ENCODE peak calls at places on chromosome 3, in ten cellular contexts. D is endodermal cell, Y is GM20000, T is B cell, Z is HFFc6, S is sigmoid colon, A is D721Med, W is lower lobe of right lung, F is heart left ventricle, E is BE2C. K is an unnamed sample.

GRCh38 chr3:136839556-136839931 is 20.6 kb downstream of the SLC35G2 start:
- DNase-seq in A (no peak), S (no peak), Z (no peak), Y (no peak), W (no peak), E (no peak), T (no peak), D (no peak), F (no peak), K (no peak)

GRCh38 chr3:187673012-187673411 is 2.8 kb upstream of the SST start:
- DNase-seq in F (no peak), W (no peak), Y (no peak), S (no peak), Z (peak), A (no peak), E (no peak), D (no peak), T (no peak), K (no peak)

GRCh38 chr3:567488-568173 is 371.1 kb downstream of the CHL1 start:
- DNase-seq in Z (no peak), F (no peak), T (no peak), D (no peak), Y (no peak), A (no peak), S (no peak), W (no peak), E (no peak), K (no peak)

GRCh38 chr3:32177702-32178198 is 60.7 kb upstream of the CMTM8 start:
- DNase-seq in A (no peak), Y (peak), Z (peak), S (no peak), W (no peak), F (peak), D (peak), T (no peak), E (peak), K (peak)

GRCh38 chr3:182530316-182530715 is 263.0 kb upstream of the ATP11B start:
- DNase-seq in W (no peak), Y (no peak), Z (no peak), T (no peak), D (no peak), F (no peak), S (no peak), E (no peak), A (no peak), K (no peak)

GRCh38 chr3:5358911-5359310 is 171.4 kb downstream of the EDEM1 start:
- DNase-seq in Z (no peak), D (no peak), Y (no peak), S (no peak), T (no peak), W (no peak), E (no peak), F (no peak), A (no peak), K (no peak)

GRCh38 chr3:78728406-78729145 is 1039.2 kb downstream of the ROBO1 start:
- DNase-seq in D (peak), Y (no peak), T (no peak), S (peak), W (peak), F (peak), Z (no peak), A (no peak), E (peak), K (no peak)

GRCh38 chr3:100710355-100711198 is 1.3 kb downstream of the TFG start:
- DNase-seq in F (no peak), D (peak), Z (peak), E (peak), Y (peak), A (no peak), T (no peak), W (no peak), S (no peak), K (peak)

GRCh38 chr3:11648735-11649134 is 5.0 kb upstream of the VGLL4 start:
- DNase-seq in S (no peak), E (no peak), W (no peak), F (no peak), D (no peak), T (no peak), Z (no peak), Y (no peak), A (no peak), K (no peak)

GRCh38 chr3:131491775-131492174 is 11.0 kb downstream of the MRPL3 start:
- DNase-seq in E (no peak), D (no peak), Z (no peak), W (no peak), F (no peak), S (no peak), A (no peak), T (no peak), Y (no peak), K (no peak)

GRCh38 chr3:138230525-138230924 is 43.4 kb downstream of the ARMC8 start:
- DNase-seq in F (no peak), D (no peak), E (no peak), S (no peak), Z (peak), W (no peak), A (no peak), Y (no peak), T (no peak), K (no peak)

GRCh38 chr3:37456270-37456708 is 281.9 kb upstream of the LRRFIP2 start:
- DNase-seq in Y (no peak), F (peak), W (peak), E (peak), S (peak), Z (no peak), T (no peak), A (no peak), D (peak), K (no peak)

GRCh38 chr3:172859035-172859434 is 108.5 kb downstream of the ECT2 start:
- DNase-seq in F (no peak), W (no peak), A (no peak), Z (no peak), T (no peak), E (no peak), D (no peak), Y (no peak), S (no peak), K (no peak)

GRCh38 chr3:171994646-171995441 is 44.5 kb upstream of the FNDC3B start:
- DNase-seq in Z (peak), S (no peak), A (no peak), E (no peak), W (no peak), F (no peak), D (no peak), Y (no peak), T (no peak), K (no peak)

GRCh38 chr3:165195226-165195625 is 958 bp downstream of the SLITRK3 start:
- DNase-seq in T (no peak), Z (no peak), W (no peak), D (peak), Y (no peak), S (no peak), E (no peak), F (no peak), A (no peak), K (peak)

GRCh38 chr3:139197251-139197650 is 146.6 kb upstream of the MRPS22 start:
- DNase-seq in Z (no peak), D (no peak), S (no peak), T (no peak), W (no peak), Y (no peak), A (no peak), F (no peak), E (no peak), K (no peak)

GRCh38 chr3:128466840-128467541 is at the start of gene DNAJB8:
- DNase-seq in S (no peak), F (no peak), E (no peak), T (no peak), Z (no peak), W (no peak), A (no peak), D (no peak), Y (no peak), K (no peak)

GRCh38 chr3:152508705-152509104 is 240.0 kb downstream of the MBNL1 start:
- DNase-seq in Z (no peak), T (no peak), A (no peak), Y (no peak), F (no peak), D (no peak), E (no peak), S (no peak), W (no peak), K (no peak)

GRCh38 chr3:193240436-193240849 is 579 bp upstream of the PLAAT1 start:
- DNase-seq in F (peak), Z (no peak), A (no peak), D (peak), Y (no peak), E (peak), T (no peak), W (no peak), S (no peak), K (peak)

GRCh38 chr3:149968216-149968615 is 2.5 kb downstream of the PFN2 start:
- DNase-seq in Z (no peak), A (no peak), T (no peak), D (no peak), S (no peak), W (no peak), F (no peak), Y (no peak), E (peak), K (no peak)

GRCh38 chr3:104873331-104873730 is 493.4 kb upstream of the ALCAM start:
- DNase-seq in Y (no peak), E (peak), S (no peak), A (no peak), Z (peak), F (no peak), D (no peak), W (no peak), T (no peak), K (no peak)

GRCh38 chr3:187736418-187736871 is 8.8 kb downstream of the BCL6 start:
- DNase-seq in S (no peak), Y (no peak), Z (no peak), F (peak), D (peak), T (no peak), W (peak), A (no peak), E (no peak), K (no peak)

GRCh38 chr3:86923071-86923476 is 67.9 kb downstream of the VGLL3 start:
- DNase-seq in A (no peak), W (no peak), T (no peak), F (no peak), Z (peak), Y (no peak), E (no peak), D (no peak), S (no peak), K (no peak)

GRCh38 chr3:172140499-172141391 is 101.4 kb downstream of the FNDC3B start:
- DNase-seq in Z (peak), A (no peak), D (no peak), F (no peak), T (no peak), E (no peak), S (peak), Y (no peak), W (no peak), K (no peak)

GRCh38 chr3:158731938-158732855 is at the start of gene RARRES1:
- DNase-seq in F (peak), Y (peak), D (peak), E (peak), S (peak), T (no peak), W (peak), A (no peak), Z (peak), K (peak)

DNA sequence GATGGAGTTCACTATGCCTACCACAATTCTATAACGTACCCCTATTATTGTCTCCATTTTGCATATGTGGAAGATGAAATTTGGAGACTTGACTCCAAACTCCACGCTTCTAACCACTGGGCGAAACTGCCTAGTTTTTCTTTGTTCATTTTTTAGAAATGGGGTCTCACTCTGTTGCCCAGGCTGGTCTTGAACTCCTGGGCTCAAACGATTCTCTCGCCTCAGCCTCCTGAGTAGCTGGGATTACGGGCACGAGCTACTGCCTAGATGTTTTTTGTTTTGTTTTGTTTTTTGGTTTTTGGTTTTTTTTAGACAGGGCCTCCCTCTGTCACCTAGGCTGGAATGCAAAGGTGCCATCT is 584 bp upstream of the RPL32 start:
- DNase-seq in W (no peak), D (no peak), F (no peak), T (no peak), S (no peak), Y (no peak), Z (no peak), A (no peak), E (no peak), K (no peak)
- TF ChIP-seq CTCF in W (no peak), D (peak), F (no peak), T (peak), S (no peak), Y (no peak), Z (peak), A (no peak), E (no peak), K (no peak)

GRCh38 chr3:8223766-8224165 is 277.9 kb upstream of the LMCD1 start:
- DNase-seq in A (no peak), F (peak), T (no peak), E (peak), Y (no peak), D (no peak), W (no peak), S (no peak), Z (no peak), K (no peak)
- TF ChIP-seq CTCF in A (no peak), F (no peak), T (no peak), E (peak), Y (no peak), D (no peak), W (no peak), S (no peak), Z (no peak), K (no peak)

GRCh38 chr3:123883656-123884257 is 375 bp downstream of the MYLK start:
- DNase-seq in W (peak), Y (no peak), A (no peak), D (peak), E (no peak), F (no peak), T (no peak), S (no peak), Z (no peak), K (peak)

GRCh38 chr3:123881771-123882170 is 2.4 kb downstream of the MYLK start:
- DNase-seq in E (no peak), Z (no peak), S (no peak), W (no peak), F (no peak), Y (peak), D (peak), T (no peak), A (no peak), K (no peak)

GRCh38 chr3:123883111-123883510 is 1.0 kb downstream of the MYLK start:
- DNase-seq in E (no peak), F (no peak), A (no peak), Y (no peak), Z (no peak), W (no peak), T (no peak), D (no peak), S (no peak), K (no peak)

GRCh38 chr3:123878807-123879206 is 5.3 kb downstream of the MYLK start:
- DNase-seq in E (no peak), S (no peak), Y (no peak), A (no peak), Z (no peak), W (no peak), F (no peak), T (no peak), D (no peak), K (no peak)

DNA sequence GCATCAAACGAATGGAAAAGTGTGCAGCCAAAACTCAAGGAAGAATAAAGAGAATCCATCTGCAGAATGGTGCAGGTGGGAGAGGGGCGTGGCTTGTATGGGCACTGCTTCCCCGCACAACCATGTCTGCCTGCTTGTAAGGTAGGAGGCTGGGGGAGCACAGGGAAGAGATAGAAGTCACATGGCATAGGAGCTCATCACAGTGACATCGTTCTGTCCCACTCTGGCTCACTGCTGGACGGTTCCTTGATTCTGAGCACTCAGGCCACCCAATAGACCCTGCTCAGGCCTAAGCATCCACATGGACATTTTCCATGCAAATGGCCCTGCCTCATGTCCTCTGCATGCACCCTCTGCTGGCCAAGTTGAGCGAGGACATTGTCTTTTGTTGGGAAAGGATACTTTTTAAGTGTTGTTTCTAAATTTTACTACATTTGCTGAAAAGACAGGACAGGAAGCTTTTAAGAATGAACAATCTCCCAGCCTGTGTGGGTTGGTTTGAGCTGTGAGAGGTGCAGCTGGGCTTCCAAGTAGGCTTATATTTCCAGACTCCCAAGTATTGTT is 3.1 kb downstream of the MYLK start:
- DNase-seq in D (peak), T (no peak), A (no peak), E (peak), Y (no peak), F (no peak), Z (peak), S (no peak), W (no peak), K (peak)
- TF ChIP-seq CTCF in D (peak), T (no peak), A (peak), E (peak), Y (peak), F (no peak), Z (peak), S (no peak), W (peak), K (peak)

GRCh38 chr3:44252332-44252731 is 10.6 kb downstream of the TOPAZ1 start:
- DNase-seq in S (no peak), E (no peak), F (no peak), W (no peak), Z (no peak), A (no peak), D (no peak), Y (no peak), T (no peak), K (no peak)
- TF ChIP-seq CTCF in S (no peak), E (no peak), F (no peak), W (no peak), Z (no peak), A (no peak), D (peak), Y (no peak), T (no peak), K (no peak)

DNA sequence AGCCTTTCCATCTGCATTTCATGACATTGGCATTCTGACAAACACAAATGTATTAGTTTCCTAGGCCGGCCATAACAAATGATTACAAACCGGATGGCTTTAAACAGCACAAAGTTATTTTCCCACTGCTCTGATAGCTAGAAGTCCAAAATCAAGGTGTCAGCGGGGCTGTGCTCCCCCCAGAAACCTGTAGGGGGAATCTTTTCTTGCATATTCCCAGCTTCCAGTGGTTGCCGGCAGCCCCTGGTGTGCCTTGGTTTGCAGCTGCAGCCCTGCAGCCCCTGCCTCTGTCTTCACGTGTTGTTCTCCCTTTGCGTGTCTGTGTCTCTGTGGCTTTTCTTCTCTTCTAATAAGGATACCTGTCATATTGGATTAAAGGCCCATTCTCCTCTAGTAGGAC is 79.0 kb upstream of the CDV3 start:
- DNase-seq in T (no peak), D (peak), S (no peak), Y (no peak), F (no peak), E (peak), W (no peak), A (no peak), Z (no peak), K (peak)
- TF ChIP-seq CTCF in T (no peak), D (peak), S (no peak), Y (peak), F (peak), E (peak), W (peak), A (no peak), Z (peak), K (peak)

GRCh38 chr3:9809239-9809614 is 835 bp upstream of the TTLL3 start:
- DNase-seq in F (no peak), Z (no peak), D (peak), T (no peak), S (no peak), A (no peak), W (no peak), Y (peak), E (no peak), K (no peak)

GRCh38 chr3:9807981-9808344 is 2.1 kb upstream of the TTLL3 start:
- DNase-seq in Y (no peak), A (no peak), S (no peak), W (no peak), Z (no peak), T (no peak), E (no peak), F (no peak), D (no peak), K (no peak)

GRCh38 chr3:9809615-9810356 is at the start of gene TTLL3:
- DNase-seq in D (peak), E (peak), F (peak), S (peak), Y (peak), A (peak), T (peak), Z (peak), W (peak), K (peak)

GRCh38 chr3:9806688-9807589 is 3.1 kb upstream of the TTLL3 start:
- DNase-seq in Y (no peak), E (no peak), T (no peak), F (no peak), Z (no peak), S (no peak), D (no peak), W (no peak), A (no peak), K (no peak)

GRCh38 chr3:9808345-9809037 is 1.6 kb upstream of the TTLL3 start:
- DNase-seq in A (no peak), E (peak), Y (peak), W (no peak), D (peak), F (no peak), Z (peak), T (peak), S (no peak), K (peak)
- TF ChIP-seq CTCF in A (peak), E (peak), Y (no peak), W (peak), D (peak), F (no peak), Z (peak), T (no peak), S (no peak), K (no peak)

DNA sequence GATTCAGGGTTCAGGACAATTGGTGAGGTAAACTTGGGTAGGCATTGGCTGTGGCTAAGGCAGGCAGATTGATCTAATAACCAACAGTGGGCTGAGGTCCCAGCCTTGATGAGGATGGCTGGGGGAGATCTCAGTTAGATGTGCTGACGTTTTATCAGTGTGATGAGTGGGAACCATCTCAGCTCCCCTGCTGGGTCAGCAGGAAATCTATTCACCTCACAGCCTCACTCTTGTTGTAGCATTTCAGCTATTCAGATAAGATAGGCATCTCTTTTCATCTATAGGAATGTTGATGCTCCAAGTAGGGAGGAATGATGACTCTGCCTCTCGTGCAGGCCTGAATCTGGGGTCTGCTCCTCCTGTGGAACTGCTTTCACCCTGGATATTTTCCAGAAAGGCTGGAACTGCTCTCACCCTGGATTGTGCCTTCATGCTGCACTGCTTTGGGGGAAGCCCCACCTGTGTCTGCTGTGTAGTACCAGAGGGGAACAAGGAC is 973.7 kb downstream of the NSUN3 start:
- DNase-seq in D (peak), F (no peak), Y (no peak), Z (no peak), A (no peak), W (no peak), E (no peak), T (no peak), S (no peak), K (no peak)
- TF ChIP-seq CTCF in D (no peak), F (no peak), Y (no peak), Z (no peak), A (no peak), W (no peak), E (no peak), T (no peak), S (no peak), K (no peak)

GRCh38 chr3:13566769-13567310 is 17.9 kb downstream of the FBLN2 start:
- DNase-seq in F (no peak), S (no peak), A (no peak), T (no peak), Z (no peak), E (no peak), D (no peak), W (no peak), Y (no peak), K (no peak)
- TF ChIP-seq CTCF in F (no peak), S (no peak), A (no peak), T (no peak), Z (no peak), E (no peak), D (no peak), W (no peak), Y (no peak), K (no peak)

K was measured in nephron progenitor cell.